ENCODE peak calls at places on chromosome 1, in nine cellular contexts. L is osteoblast; A is HTR-8/SVneo; I is mesothelial cell of epicardium; O is stimulated activated CD8-positive, alpha-beta memory T cell treated with anti-CD3 and anti-CD28 coated beads, Interleukin-4, amount 100 ng/mL, for 4 hours; Z is fibroblast of the conjunctiva; U is GM12865; X is NCI-H1092 treated with DMSO at 0.1 percent for 48 hours; E is ACHN. Q is an unnamed sample.

GRCh38 chr1:186093437-186093836 is 281.6 kb downstream of the TPR start:
- DNase-seq in A (no peak), L (no peak), O (no peak), U (no peak), X (no peak), E (no peak), I (no peak), Z (no peak), Q (peak)

GRCh38 chr1:157040802-157041201 is 4.7 kb downstream of the ARHGEF11 start:
- DNase-seq in O (no peak), Z (peak), A (no peak), X (no peak), U (peak), I (no peak), E (peak), L (peak), Q (no peak)

GRCh38 chr1:198925575-198925974 is 286.7 kb downstream of the PTPRC start:
- DNase-seq in Z (no peak), U (no peak), L (no peak), A (no peak), E (no peak), I (no peak), X (no peak), O (no peak), Q (no peak)

GRCh38 chr1:223363057-223363855 is 720 bp downstream of the SUSD4 start:
- DNase-seq in Z (no peak), X (peak), I (no peak), U (no peak), O (no peak), A (peak), L (peak), E (no peak), Q (no peak)

GRCh38 chr1:239819075-239819474 is 272.6 kb upstream of the FMN2 start:
- DNase-seq in L (no peak), A (no peak), U (no peak), X (no peak), Z (no peak), O (no peak), I (no peak), E (peak), Q (no peak)

GRCh38 chr1:21232044-21232443 is 55.3 kb upstream of the EIF4G3 start:
- DNase-seq in U (peak), X (peak), E (peak), I (peak), O (no peak), A (peak), L (peak), Z (peak), Q (peak)

GRCh38 chr1:107936498-107937481 is 28.2 kb downstream of the VAV3 start:
- DNase-seq in Z (peak), E (peak), A (peak), X (no peak), I (no peak), O (peak), U (peak), L (peak), Q (peak)

GRCh38 chr1:218869276-218869675 is 304.4 kb upstream of the LYPLAL1 start:
- DNase-seq in X (no peak), A (no peak), I (no peak), Z (no peak), E (no peak), O (no peak), L (no peak), U (no peak), Q (no peak)

Q was measured in H4.